ENCODE peak calls at places on chromosomes 11 and 22, in four cellular contexts. Z is vagina, Q is cardiac muscle cell, A is PC-3. S is an unnamed sample. For H3K4me1 and H3K27me3, the result is how much of the 10 kb centered on the place peaks cover.

GRCh38 chr11:57373146-57373545 is 7.8 kb downstream of the PRG3 start:
- DNase-seq in Z (no peak), Q (no peak), A (no peak), S (no peak)

GRCh38 chr11:65551572-65552398 is 6.4 kb downstream of the LTBP3 start:
- DNase-seq in Z (no peak), Q (peak), A (peak), S (peak)

GRCh38 chr11:14386895-14387480 is 28.0 kb upstream of the RRAS2 start:
- DNase-seq in Z (no peak), Q (peak), A (no peak), S (no peak)

GRCh38 chr22:26805131-26805530 is 147.7 kb downstream of the MIAT start:
- DNase-seq in Z (no peak), Q (no peak), A (no peak), S (no peak)

GRCh38 chr11:35158371-35159081 is 19.6 kb downstream of the CD44 start:
- DNase-seq in Z (no peak), Q (no peak), A (no peak), S (no peak)

GRCh38 chr11:35619754-35620640 is 1.7 kb downstream of the FJX1 start:
- DNase-seq in Z (no peak), Q (peak), A (peak), S (peak)

GRCh38 chr22:46547883-46548244 is 10.4 kb upstream of the CELSR1 start:
- DNase-seq in Z (no peak), Q (no peak), A (peak), S (peak)

GRCh38 chr11:70697701-70698100 is 299.4 kb downstream of the CTTN start:
- DNase-seq in Z (no peak), Q (no peak), A (no peak), S (no peak)

GRCh38 chr11:28342704-28343103 is 234.5 kb downstream of the METTL15 start:
- DNase-seq in Z (no peak), Q (no peak), A (no peak), S (no peak)

GRCh38 chr11:45665206-45665932 is at the start of gene CHST1:
- DNase-seq in Z (no peak), Q (peak), A (no peak), S (no peak)

GRCh38 chr22:47107431-47107830 is 345.0 kb downstream of the TBC1D22A start:
- DNase-seq in Z (no peak), Q (no peak), A (peak), S (no peak)

GRCh38 chr11:76493040-76493439 is 48.2 kb downstream of the EMSY start:
- DNase-seq in Z (no peak), Q (no peak), A (no peak), S (no peak)

GRCh38 chr11:125394306-125394705 is 101.8 kb downstream of the FEZ1 start:
- DNase-seq in Z (no peak), Q (no peak), A (no peak), S (no peak)

GRCh38 chr11:17541330-17541885 is 2.8 kb downstream of the USH1C start:
- DNase-seq in Z (no peak), Q (no peak), A (peak), S (peak)

DNA sequence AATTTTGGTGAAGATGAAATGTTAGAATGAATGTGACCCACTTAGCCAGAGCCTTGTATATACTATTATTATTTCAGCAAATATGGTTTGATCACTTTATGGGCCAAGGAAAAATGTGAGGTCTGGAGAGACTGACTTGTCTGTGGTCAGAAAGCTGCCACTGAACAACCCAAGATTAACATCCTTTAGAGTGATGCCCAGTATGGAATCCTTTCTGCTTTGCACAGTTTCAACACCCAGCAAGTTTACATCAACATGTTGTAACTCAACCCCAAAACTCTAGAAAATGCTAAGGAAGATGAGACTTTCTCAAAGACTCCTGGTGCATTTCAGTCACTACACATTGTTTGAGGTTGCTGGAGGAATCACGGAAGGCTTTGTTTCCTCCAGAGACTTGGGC is 107.7 kb downstream of the SNX19 start:
- DNase-seq in Z (no peak), Q (no peak), A (no peak), S (no peak)
- H3K4me1 ChIP-seq in Z (under half), Q (under half), A (under half), S (under half)

DNA sequence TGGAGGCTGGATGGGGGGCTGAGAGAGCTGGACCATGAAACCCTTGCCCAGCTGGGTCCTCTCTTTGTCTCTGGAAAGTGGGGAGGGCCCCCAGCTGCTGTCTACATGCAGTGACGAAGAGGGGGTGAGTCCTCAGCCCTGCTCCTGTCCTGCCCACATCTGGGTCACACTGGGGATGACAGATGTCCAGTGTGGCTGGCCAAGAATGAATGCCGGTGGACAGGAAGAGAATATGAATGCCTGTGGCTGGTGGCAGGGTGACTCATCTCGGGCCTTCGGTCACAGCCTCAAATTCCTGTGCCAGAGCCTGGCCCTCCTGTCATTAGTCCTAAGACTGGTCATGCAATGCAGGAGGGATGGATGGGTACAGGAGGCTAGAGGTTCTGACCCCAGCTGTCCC is 2.2 kb upstream of the PNPLA3 start:
- DNase-seq in Z (no peak), Q (no peak), A (peak), S (no peak)
- H3K27me3 ChIP-seq in Z (under half), Q (under half), A (under half), S (under half)

GRCh38 chr11:118527109-118527508 is at the start of gene TTC36:
- DNase-seq in Z (no peak), Q (no peak), A (no peak), S (no peak)

GRCh38 chr11:118524356-118524755 is 2.9 kb upstream of the TTC36 start:
- DNase-seq in Z (no peak), Q (no peak), A (no peak), S (no peak)

GRCh38 chr11:118526688-118527087 is 586 bp upstream of the TTC36 start:
- DNase-seq in Z (no peak), Q (no peak), A (no peak), S (no peak)

GRCh38 chr11:118522571-118523072 is 4.7 kb upstream of the TTC36 start:
- DNase-seq in Z (no peak), Q (peak), A (peak), S (peak)

DNA sequence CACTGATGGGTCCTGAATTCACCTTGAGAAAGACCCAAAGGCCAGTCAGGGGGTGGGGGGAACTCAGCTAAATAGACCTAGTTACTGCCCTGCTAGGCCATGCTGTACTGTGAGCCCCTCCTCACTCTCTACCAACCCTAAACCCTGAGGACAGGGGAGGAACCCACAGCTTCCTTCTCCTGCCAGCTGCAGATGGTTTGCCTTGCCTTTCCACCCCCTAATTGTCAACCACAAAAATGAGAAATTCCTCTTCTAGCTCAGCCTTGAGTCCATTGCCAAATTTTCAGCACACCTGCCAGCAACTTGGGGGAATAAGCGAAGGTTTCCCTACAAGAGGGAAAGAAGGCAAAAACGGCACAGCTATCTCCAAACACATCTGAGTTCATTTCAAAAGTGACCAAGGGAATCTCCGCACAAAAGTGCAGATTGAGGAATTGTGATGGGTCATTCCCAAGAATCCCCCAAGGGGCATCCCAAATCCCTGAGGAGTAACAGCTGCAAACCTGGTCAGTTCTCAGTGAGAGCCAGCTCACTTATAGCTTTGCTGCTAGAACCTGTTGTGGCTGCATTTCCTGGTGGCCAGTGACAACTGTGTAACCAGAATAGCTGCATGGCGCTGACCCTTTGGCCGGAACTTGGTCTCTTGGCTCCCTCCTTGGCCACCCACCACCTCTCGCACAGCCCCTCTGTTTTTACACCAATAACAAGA is 2.4 kb upstream of the TTC36 start:
- DNase-seq in Z (no peak), Q (no peak), A (no peak), S (no peak)
- H3K4me3 ChIP-seq in Z (no peak), Q (no peak), A (no peak), S (no peak)

GRCh38 chr11:67665537-67666302 is 8.7 kb downstream of the ALDH3B2 start:
- DNase-seq in Z (no peak), Q (peak), A (peak), S (peak)
- H3K4me1 ChIP-seq in Z (under half), Q (under half), A (under half), S (under half)

DNA sequence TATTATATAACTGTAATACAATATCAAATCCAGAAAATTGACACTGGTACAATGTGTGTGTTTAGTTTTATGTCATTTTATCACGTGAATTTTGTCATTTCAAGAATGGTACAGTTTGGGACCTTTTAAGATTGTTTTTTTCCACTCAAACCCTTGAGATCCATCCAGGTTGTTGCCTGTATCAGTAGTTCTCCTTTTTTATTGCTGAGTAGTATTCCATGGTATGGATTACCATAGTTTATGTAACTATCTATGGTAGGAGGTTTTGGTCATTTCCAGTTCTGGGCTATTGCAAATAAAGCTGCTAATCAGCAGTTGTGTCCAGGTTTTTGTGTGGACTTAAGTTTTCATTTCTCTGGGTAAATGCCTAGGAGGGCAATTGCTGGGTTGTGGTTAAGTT is 25.1 kb downstream of the EED start:
- DNase-seq in Z (no peak), Q (no peak), A (no peak), S (no peak)
- H3K27me3 ChIP-seq in Z (under half), Q (under half), A (under half), S (under half)

GRCh38 chr11:6472934-6473333 is 807 bp downstream of the TRIM3 start:
- DNase-seq in Z (no peak), Q (no peak), A (no peak), S (no peak)
- H3K4me3 ChIP-seq in Z (peak), Q (peak), A (peak), S (peak)